ENCODE peak calls at places on chromosomes 13 and 19, in six cellular contexts. C is iPS-NIHi11; S is GM13977; H is stimulated activated CD4-positive, alpha-beta T cell treated with anti-CD3 and anti-CD28 coated beads, TNF-alpha, amount 100 ng/mL, for 1 hour; J is tibial artery; W is NCI-H1092 treated with DMSO at 0.1 percent for 48 hours. P is an unnamed sample.

GRCh38 chr13:49681837-49682236 is 9.4 kb downstream of the EBPL start:
- DNase-seq in H (no peak), J (no peak), C (no peak), S (no peak), W (peak), P (no peak)

GRCh38 chr13:49098771-49099512 is 121.2 kb upstream of the MLNR start:
- DNase-seq in H (no peak), W (no peak), C (no peak), S (no peak), J (no peak), P (no peak)

GRCh38 chr19:38658462-38659306 is 11.2 kb downstream of the ACTN4 start:
- DNase-seq in H (no peak), S (no peak), C (no peak), W (peak), J (peak), P (no peak)

GRCh38 chr19:11887618-11888531 is at the start of gene ZNF69:
- DNase-seq in J (peak), C (peak), W (peak), H (peak), S (peak), P (no peak)

GRCh38 chr13:80753951-80754350 is 413.0 kb upstream of the SPRY2 start:
- DNase-seq in W (no peak), J (no peak), S (no peak), H (no peak), C (no peak), P (no peak)

GRCh38 chr13:111343186-111343805 is 22.9 kb downstream of the TEX29 start:
- DNase-seq in S (no peak), W (no peak), C (no peak), J (no peak), H (no peak), P (no peak)

GRCh38 chr13:43792456-43792855 is 5.7 kb upstream of the ENOX1 start:
- DNase-seq in C (no peak), S (no peak), H (no peak), W (no peak), J (no peak), P (no peak)

GRCh38 chr13:24176351-24177101 is 16.0 kb downstream of the SPATA13 start:
- DNase-seq in W (no peak), J (no peak), C (no peak), H (no peak), S (no peak), P (no peak)

GRCh38 chr19:12773571-12773970 is 1.8 kb downstream of the HOOK2 start:
- DNase-seq in C (no peak), H (no peak), S (no peak), J (no peak), W (no peak), P (no peak)

GRCh38 chr13:69980799-69981198 is 126.8 kb upstream of the ATXN8OS start:
- DNase-seq in H (no peak), J (no peak), C (no peak), W (no peak), S (no peak), P (no peak)

GRCh38 chr19:50380767-50381166 is 3.4 kb upstream of the POLD1 start:
- DNase-seq in J (no peak), H (no peak), C (no peak), W (no peak), S (no peak), P (no peak)

GRCh38 chr19:11481777-11482383 is 1.0 kb upstream of the ELAVL3 start:
- DNase-seq in W (peak), S (peak), J (peak), C (peak), H (peak), P (peak)